ENCODE peak calls at places on chromosomes 6 and 20, in seven cellular contexts. One of them, this sample, is unnamed.

GRCh38 chr6:159833556-159833955 is 33.5 kb downstream of the PNLDC1 start:
- DNase-seq in WERI-Rb-1: no peak
- DNase-seq in OCI-LY7: no peak
- DNase-seq in neuronal stem cell: no peak
- DNase-seq in K562: no peak
- DNase-seq in stomach: no peak
- DNase-seq in effector memory CD4-positive, alpha-beta T cell: no peak
- DNase-seq in this sample: no peak

GRCh38 chr6:16770701-16771569 is 9.7 kb upstream of the ATXN1 start:
- DNase-seq in WERI-Rb-1: peak; percentile 85
- DNase-seq in OCI-LY7: peak; percentile 52
- DNase-seq in neuronal stem cell: peak; percentile 40
- DNase-seq in K562: peak; percentile 87
- DNase-seq in stomach: peak; percentile 83
- DNase-seq in effector memory CD4-positive, alpha-beta T cell: peak; percentile 59
- DNase-seq in this sample: peak; percentile 54

GRCh38 chr6:113488061-113488460 is 369.1 kb upstream of the MARCKS start:
- DNase-seq in WERI-Rb-1: no peak
- DNase-seq in OCI-LY7: no peak
- DNase-seq in neuronal stem cell: no peak
- DNase-seq in K562: no peak
- DNase-seq in stomach: no peak
- DNase-seq in effector memory CD4-positive, alpha-beta T cell: no peak
- DNase-seq in this sample: no peak

GRCh38 chr20:32828029-32828666 is 8.4 kb downstream of the MAPRE1 start:
- DNase-seq in WERI-Rb-1: no peak
- DNase-seq in OCI-LY7: no peak
- DNase-seq in neuronal stem cell: no peak
- DNase-seq in K562: no peak
- DNase-seq in stomach: no peak
- DNase-seq in effector memory CD4-positive, alpha-beta T cell: no peak
- DNase-seq in this sample: peak; percentile 27

GRCh38 chr6:105483492-105483891 is 80.6 kb upstream of the PREP start:
- DNase-seq in WERI-Rb-1: peak; percentile 49
- DNase-seq in OCI-LY7: no peak
- DNase-seq in neuronal stem cell: no peak
- DNase-seq in K562: no peak
- DNase-seq in stomach: no peak
- DNase-seq in effector memory CD4-positive, alpha-beta T cell: no peak
- DNase-seq in this sample: no peak

GRCh38 chr20:3935956-3936340 is 46.8 kb downstream of the PANK2 start:
- DNase-seq in WERI-Rb-1: no peak
- DNase-seq in OCI-LY7: peak; percentile 41
- DNase-seq in neuronal stem cell: no peak
- DNase-seq in K562: no peak
- DNase-seq in stomach: no peak
- DNase-seq in effector memory CD4-positive, alpha-beta T cell: no peak
- DNase-seq in this sample: no peak

GRCh38 chr6:11902527-11902926 is 109.6 kb upstream of the HIVEP1 start:
- DNase-seq in WERI-Rb-1: no peak
- DNase-seq in OCI-LY7: no peak
- DNase-seq in neuronal stem cell: no peak
- DNase-seq in K562: no peak
- DNase-seq in stomach: no peak
- DNase-seq in effector memory CD4-positive, alpha-beta T cell: no peak
- DNase-seq in this sample: no peak

GRCh38 chr20:50824137-50824536 is 29.3 kb downstream of the BCAS4 start:
- DNase-seq in WERI-Rb-1: no peak
- DNase-seq in OCI-LY7: no peak
- DNase-seq in neuronal stem cell: no peak
- DNase-seq in K562: no peak
- DNase-seq in stomach: peak; percentile 92
- DNase-seq in effector memory CD4-positive, alpha-beta T cell: no peak
- DNase-seq in this sample: no peak

GRCh38 chr20:60695223-60695622 is 556.8 kb upstream of the CDH4 start:
- DNase-seq in WERI-Rb-1: no peak
- DNase-seq in OCI-LY7: no peak
- DNase-seq in neuronal stem cell: no peak
- DNase-seq in K562: no peak
- DNase-seq in stomach: no peak
- DNase-seq in effector memory CD4-positive, alpha-beta T cell: no peak
- DNase-seq in this sample: no peak

GRCh38 chr6:47195251-47195650 is 114.5 kb downstream of the TNFRSF21 start:
- DNase-seq in WERI-Rb-1: no peak
- DNase-seq in OCI-LY7: no peak
- DNase-seq in neuronal stem cell: no peak
- DNase-seq in K562: no peak
- DNase-seq in stomach: no peak
- DNase-seq in effector memory CD4-positive, alpha-beta T cell: no peak
- DNase-seq in this sample: peak; percentile 91

GRCh38 chr20:32017711-32018251 is 7.5 kb downstream of the CCM2L start:
- DNase-seq in WERI-Rb-1: peak; percentile 88
- DNase-seq in OCI-LY7: peak; percentile 79
- DNase-seq in neuronal stem cell: peak; percentile 35
- DNase-seq in K562: peak; percentile 63
- DNase-seq in stomach: peak; percentile 72
- DNase-seq in effector memory CD4-positive, alpha-beta T cell: peak; percentile 19
- DNase-seq in this sample: peak; percentile 35

GRCh38 chr6:157855325-157855724 is 32.3 kb downstream of the SNX9 start:
- DNase-seq in WERI-Rb-1: no peak
- DNase-seq in OCI-LY7: no peak
- DNase-seq in neuronal stem cell: no peak
- DNase-seq in K562: no peak
- DNase-seq in stomach: no peak
- DNase-seq in effector memory CD4-positive, alpha-beta T cell: no peak
- DNase-seq in this sample: no peak

GRCh38 chr20:51042064-51042463 is 19.2 kb upstream of the KCNG1 start:
- DNase-seq in WERI-Rb-1: no peak
- DNase-seq in OCI-LY7: no peak
- DNase-seq in neuronal stem cell: no peak
- DNase-seq in K562: no peak
- DNase-seq in stomach: no peak
- DNase-seq in effector memory CD4-positive, alpha-beta T cell: no peak
- DNase-seq in this sample: no peak

GRCh38 chr6:82182756-82183155 is 64.8 kb downstream of the IBTK start:
- DNase-seq in WERI-Rb-1: no peak
- DNase-seq in OCI-LY7: no peak
- DNase-seq in neuronal stem cell: no peak
- DNase-seq in K562: no peak
- DNase-seq in stomach: no peak
- DNase-seq in effector memory CD4-positive, alpha-beta T cell: no peak
- DNase-seq in this sample: no peak

GRCh38 chr6:140627002-140627401 is 1252.6 kb upstream of the CITED2 start:
- DNase-seq in WERI-Rb-1: no peak
- DNase-seq in OCI-LY7: no peak
- DNase-seq in neuronal stem cell: no peak
- DNase-seq in K562: no peak
- DNase-seq in stomach: no peak
- DNase-seq in effector memory CD4-positive, alpha-beta T cell: no peak
- DNase-seq in this sample: no peak
- H3K9me3 ChIP-seq in WERI-Rb-1: no peaks in the 10 kb centered on the region
- H3K9me3 ChIP-seq in OCI-LY7: no peaks in the 10 kb centered on the region
- H3K9me3 ChIP-seq in neuronal stem cell: peaks cover 18% of the 10 kb centered on the region
- H3K9me3 ChIP-seq in K562: no peaks in the 10 kb centered on the region
- H3K9me3 ChIP-seq in stomach: peaks cover 5% of the 10 kb centered on the region
- H3K9me3 ChIP-seq in effector memory CD4-positive, alpha-beta T cell: peaks cover 8% of the 10 kb centered on the region
- H3K9me3 ChIP-seq in this sample: peaks cover 4% of the 10 kb centered on the region

GRCh38 chr6:152273638-152274037 is 363.5 kb downstream of the SYNE1 start:
- DNase-seq in WERI-Rb-1: peak; percentile 85
- DNase-seq in OCI-LY7: no peak
- DNase-seq in neuronal stem cell: peak; percentile 5
- DNase-seq in K562: no peak
- DNase-seq in stomach: no peak
- DNase-seq in effector memory CD4-positive, alpha-beta T cell: no peak
- DNase-seq in this sample: peak; percentile 90
- H3K27ac ChIP-seq in WERI-Rb-1: no peak overlapping the region
- H3K27ac ChIP-seq in OCI-LY7: no peak overlapping the region
- H3K27ac ChIP-seq in neuronal stem cell: no peak overlapping the region
- H3K27ac ChIP-seq in K562: no peak overlapping the region
- H3K27ac ChIP-seq in stomach: peak overlapping the region; percentile 5
- H3K27ac ChIP-seq in effector memory CD4-positive, alpha-beta T cell: no peak overlapping the region
- H3K27ac ChIP-seq in this sample: peak overlapping the region; percentile 28

GRCh38 chr20:56018194-56018593 is 12.9 kb upstream of the CBLN4 start:
- DNase-seq in WERI-Rb-1: no peak
- DNase-seq in OCI-LY7: no peak
- DNase-seq in neuronal stem cell: no peak
- DNase-seq in K562: no peak
- DNase-seq in stomach: no peak
- DNase-seq in effector memory CD4-positive, alpha-beta T cell: no peak
- DNase-seq in this sample: no peak
- H3K9me3 ChIP-seq in WERI-Rb-1: no peaks in the 10 kb centered on the region
- H3K9me3 ChIP-seq in OCI-LY7: no peaks in the 10 kb centered on the region
- H3K9me3 ChIP-seq in neuronal stem cell: no peaks in the 10 kb centered on the region
- H3K9me3 ChIP-seq in K562: no peaks in the 10 kb centered on the region
- H3K9me3 ChIP-seq in stomach: no peaks in the 10 kb centered on the region
- H3K9me3 ChIP-seq in effector memory CD4-positive, alpha-beta T cell: no peaks in the 10 kb centered on the region
- H3K9me3 ChIP-seq in this sample: no peaks in the 10 kb centered on the region

GRCh38 chr20:53786445-53787267 is 193.0 kb upstream of the ZNF217 start:
- DNase-seq in WERI-Rb-1: no peak
- DNase-seq in OCI-LY7: peak; percentile 22
- DNase-seq in neuronal stem cell: no peak
- DNase-seq in K562: no peak
- DNase-seq in stomach: no peak
- DNase-seq in effector memory CD4-positive, alpha-beta T cell: no peak
- DNase-seq in this sample: no peak
- H3K27ac ChIP-seq in WERI-Rb-1: no peak overlapping the region
- H3K27ac ChIP-seq in OCI-LY7: no peak overlapping the region
- H3K27ac ChIP-seq in neuronal stem cell: no peak overlapping the region
- H3K27ac ChIP-seq in K562: no peak overlapping the region
- H3K27ac ChIP-seq in stomach: peak overlapping the region; percentile 72
- H3K27ac ChIP-seq in effector memory CD4-positive, alpha-beta T cell: no peak overlapping the region
- H3K27ac ChIP-seq in this sample: no peak overlapping the region

GRCh38 chr20:49281059-49281912 is 3.4 kb upstream of the ZNFX1 start:
- DNase-seq in WERI-Rb-1: no peak
- DNase-seq in OCI-LY7: peak; percentile 55
- DNase-seq in neuronal stem cell: no peak
- DNase-seq in K562: peak; percentile 56
- DNase-seq in stomach: no peak
- DNase-seq in effector memory CD4-positive, alpha-beta T cell: no peak
- DNase-seq in this sample: peak; percentile 57

GRCh38 chr20:49278036-49278816 is at the start of gene ZNFX1:
- DNase-seq in WERI-Rb-1: peak; percentile 98
- DNase-seq in OCI-LY7: peak; percentile 99
- DNase-seq in neuronal stem cell: peak; percentile 98
- DNase-seq in K562: peak; percentile 96
- DNase-seq in stomach: peak; percentile 99
- DNase-seq in effector memory CD4-positive, alpha-beta T cell: peak; percentile 96
- DNase-seq in this sample: peak; percentile 100

GRCh38 chr20:49278817-49279676 is 1.2 kb upstream of the ZNFX1 start:
- DNase-seq in WERI-Rb-1: no peak
- DNase-seq in OCI-LY7: peak; percentile 46
- DNase-seq in neuronal stem cell: no peak
- DNase-seq in K562: peak; percentile 13
- DNase-seq in stomach: no peak
- DNase-seq in effector memory CD4-positive, alpha-beta T cell: no peak
- DNase-seq in this sample: peak; percentile 48

GRCh38 chr20:49280463-49281058 is 2.7 kb upstream of the ZNFX1 start:
- DNase-seq in WERI-Rb-1: no peak
- DNase-seq in OCI-LY7: peak; percentile 29
- DNase-seq in neuronal stem cell: no peak
- DNase-seq in K562: no peak
- DNase-seq in stomach: no peak
- DNase-seq in effector memory CD4-positive, alpha-beta T cell: no peak
- DNase-seq in this sample: peak; percentile 40

DNA sequence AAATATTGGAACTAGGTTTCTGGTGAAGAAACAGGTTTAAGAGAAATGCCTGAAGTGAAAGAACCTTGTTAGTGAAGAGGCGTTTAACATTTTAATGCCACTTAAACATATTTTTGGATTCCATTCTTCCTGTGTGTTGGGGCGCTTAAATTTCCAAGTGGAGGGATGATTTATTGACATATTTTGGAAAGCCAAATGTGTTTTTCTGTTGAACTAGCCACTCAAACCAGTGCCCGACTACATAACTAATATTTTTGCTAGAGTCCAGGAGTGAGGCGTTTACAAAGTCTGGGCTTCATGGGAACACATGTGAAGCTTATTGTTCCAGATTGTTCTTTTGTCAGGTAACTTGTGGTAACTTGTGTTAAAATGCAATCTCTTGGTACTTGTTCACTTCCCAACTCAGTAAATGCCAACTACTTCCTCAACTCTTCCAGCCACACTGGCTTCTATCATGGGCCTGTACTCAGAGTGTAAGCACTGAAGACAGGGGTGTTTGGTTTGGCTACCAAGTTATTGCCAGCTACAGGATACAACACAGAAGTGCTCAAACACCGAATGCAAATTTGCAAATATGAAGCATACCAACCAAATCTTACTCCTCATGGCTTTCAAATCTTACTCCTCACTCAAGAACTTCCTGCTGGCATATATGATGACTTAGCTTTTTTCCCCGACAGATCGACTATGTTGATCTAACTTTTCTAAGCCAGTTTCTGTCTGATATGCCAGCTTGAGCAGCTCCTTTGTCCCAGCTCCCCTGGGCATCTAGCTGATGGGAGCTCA is 2.0 kb upstream of the ZNFX1 start:
- DNase-seq in WERI-Rb-1: no peak
- DNase-seq in OCI-LY7: peak; percentile 53
- DNase-seq in neuronal stem cell: no peak
- DNase-seq in K562: no peak
- DNase-seq in stomach: no peak
- DNase-seq in effector memory CD4-positive, alpha-beta T cell: no peak
- DNase-seq in this sample: no peak
- H3K9me3 ChIP-seq in WERI-Rb-1: peaks cover 12% of the 10 kb centered on the region
- H3K9me3 ChIP-seq in OCI-LY7: no peaks in the 10 kb centered on the region
- H3K9me3 ChIP-seq in neuronal stem cell: peaks cover 73% of the 10 kb centered on the region
- H3K9me3 ChIP-seq in K562: peaks cover 14% of the 10 kb centered on the region
- H3K9me3 ChIP-seq in stomach: peaks cover 12% of the 10 kb centered on the region
- H3K9me3 ChIP-seq in effector memory CD4-positive, alpha-beta T cell: peaks cover 37% of the 10 kb centered on the region
- H3K9me3 ChIP-seq in this sample: peaks cover 12% of the 10 kb centered on the region